ENCODE peak calls at places on chromosomes 1 and 21, in four cellular contexts. A is body of pancreas, F is ovary, K is mucosa of descending colon. Q is an unnamed sample.

GRCh38 chr1:175978926-175979325 is 228.2 kb downstream of the COP1 start:
- DNase-seq in A (no peak), F (no peak), K (no peak), Q (no peak)

GRCh38 chr1:53541263-53541625 is 82.0 kb downstream of the DMRTB1 start:
- DNase-seq in A (no peak), F (no peak), K (no peak), Q (no peak)

GRCh38 chr1:188761226-188761625 is 1716.4 kb downstream of the BRINP3 start:
- DNase-seq in A (no peak), F (no peak), K (no peak), Q (no peak)

GRCh38 chr1:187894349-187894748 is 1065.6 kb downstream of the PLA2G4A start:
- DNase-seq in A (no peak), F (no peak), K (no peak), Q (no peak)

GRCh38 chr21:16708431-16708830 is 804.4 kb upstream of the CXADR start:
- DNase-seq in A (no peak), F (no peak), K (no peak), Q (no peak)

GRCh38 chr21:44700101-44701022 is 3.4 kb downstream of the KRTAP10-12 start:
- DNase-seq in A (no peak), F (no peak), K (no peak), Q (no peak)

GRCh38 chr1:198903203-198903602 is 264.4 kb downstream of the PTPRC start:
- DNase-seq in A (peak), F (no peak), K (no peak), Q (no peak)

GRCh38 chr1:64983110-64983509 is 16.8 kb upstream of the JAK1 start:
- DNase-seq in A (no peak), F (no peak), K (no peak), Q (no peak)

GRCh38 chr1:217525773-217526490 is 105.0 kb downstream of the GPATCH2 start:
- DNase-seq in A (no peak), F (no peak), K (no peak), Q (no peak)

GRCh38 chr1:113751114-113751513 is 8.2 kb downstream of the PHTF1 start:
- DNase-seq in A (no peak), F (no peak), K (no peak), Q (no peak)

GRCh38 chr1:40708750-40709099 is 17.2 kb downstream of the NFYC start:
- DNase-seq in A (no peak), F (no peak), K (no peak), Q (no peak)

GRCh38 chr1:15714438-15715136 is 21.5 kb upstream of the SLC25A34 start:
- DNase-seq in A (no peak), F (peak), K (no peak), Q (no peak)

GRCh38 chr1:243798726-243799125 is 51.3 kb downstream of the AKT3 start:
- DNase-seq in A (no peak), F (no peak), K (no peak), Q (no peak)

GRCh38 chr1:179814513-179814838 is 63.1 kb downstream of the TOR1AIP2 start:
- DNase-seq in A (no peak), F (no peak), K (no peak), Q (no peak)

GRCh38 chr1:21564521-21565095 is 55.4 kb downstream of the ALPL start:
- DNase-seq in A (no peak), F (no peak), K (no peak), Q (no peak)

GRCh38 chr1:106439475-106439874 is 617.0 kb upstream of the PRMT6 start:
- DNase-seq in A (no peak), F (no peak), K (no peak), Q (no peak)

GRCh38 chr1:159188375-159188788 is 16.3 kb upstream of the ACKR1 start:
- DNase-seq in A (peak), F (peak), K (peak), Q (peak)
- H3K4me3 ChIP-seq in A (no peak), F (peak), K (no peak), Q (peak)

DNA sequence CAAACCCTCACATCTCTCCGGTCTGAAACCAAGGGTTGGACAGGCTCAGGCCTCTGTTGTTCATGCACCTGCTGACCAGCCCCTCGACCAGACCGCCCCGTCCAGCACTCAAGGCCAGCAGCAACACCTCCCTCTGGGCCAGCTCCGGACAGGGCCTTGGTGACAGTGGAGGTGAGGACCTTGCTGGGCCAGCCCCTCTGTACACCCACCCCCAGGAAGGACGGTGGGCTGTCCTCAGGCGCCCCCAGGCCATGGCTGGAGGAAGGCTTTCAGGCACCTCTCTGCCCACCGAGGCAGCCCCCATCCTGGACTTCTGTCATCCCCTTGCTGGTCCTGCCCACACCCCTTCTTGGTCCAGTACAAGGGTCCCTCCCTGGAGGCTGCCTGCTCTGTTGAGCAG is 48.6 kb downstream of the MEGF6 start:
- DNase-seq in A (no peak), F (no peak), K (no peak), Q (no peak)
- TF ChIP-seq CTCF in A (no peak), F (no peak), K (no peak), Q (no peak)

GRCh38 chr1:45552309-45552708 is 1.7 kb downstream of the AKR1A1 start:
- DNase-seq in A (peak), F (no peak), K (no peak), Q (no peak)
- H3K4me3 ChIP-seq in A (no peak), F (no peak), K (no peak), Q (peak)

GRCh38 chr21:33890187-33890586 is 25.4 kb downstream of the ATP5PO start:
- DNase-seq in A (no peak), F (no peak), K (no peak), Q (no peak)

GRCh38 chr21:33893917-33894316 is 21.7 kb downstream of the ATP5PO start:
- DNase-seq in A (no peak), F (no peak), K (no peak), Q (no peak)

GRCh38 chr21:33894736-33895288 is 20.8 kb downstream of the ATP5PO start:
- DNase-seq in A (peak), F (peak), K (peak), Q (peak)

GRCh38 chr21:33895356-33895755 is 20.2 kb downstream of the ATP5PO start:
- DNase-seq in A (no peak), F (no peak), K (no peak), Q (no peak)

DNA sequence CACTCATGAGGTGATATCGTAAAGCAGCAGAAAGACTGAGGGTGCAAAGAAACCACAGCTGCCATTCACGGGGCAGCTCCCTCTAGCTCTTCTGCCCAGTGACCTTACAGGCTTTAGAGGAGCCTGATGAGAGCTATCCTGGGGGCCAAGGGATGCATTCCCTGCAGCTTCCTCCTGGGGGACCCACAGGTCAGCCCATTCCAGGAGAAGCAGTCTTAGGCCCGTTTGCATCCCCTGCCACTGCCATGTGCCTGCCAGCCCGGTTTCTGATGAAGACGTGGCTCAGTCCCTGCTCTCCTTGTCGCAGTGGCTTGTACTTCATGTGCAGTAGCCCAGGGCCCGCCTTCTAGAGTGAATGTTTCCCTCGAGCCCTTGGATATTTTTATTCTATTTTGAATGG is 22.8 kb downstream of the ATP5PO start:
- DNase-seq in A (no peak), F (no peak), K (no peak), Q (no peak)
- TF ChIP-seq CTCF in A (no peak), F (no peak), K (no peak), Q (no peak)

DNA sequence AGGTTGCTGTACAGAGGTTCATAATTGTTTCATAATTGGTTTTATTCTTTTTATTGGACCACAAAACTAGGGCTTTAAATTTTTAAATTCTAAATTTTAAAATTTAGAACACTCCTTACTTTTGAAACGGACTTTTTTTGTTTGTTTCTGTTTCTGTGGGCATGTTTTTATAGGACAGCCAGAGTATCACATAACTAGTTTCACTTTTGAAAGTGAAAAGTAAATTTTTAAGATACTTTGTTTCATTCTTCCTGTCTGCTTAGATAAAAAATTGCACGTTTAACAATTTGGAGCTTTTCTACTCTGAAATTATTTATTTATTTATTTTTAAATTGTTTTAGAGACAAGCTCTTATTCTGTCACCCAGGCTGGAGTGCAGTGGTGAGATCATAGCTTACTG is 29.7 kb downstream of the MDM4 start:
- DNase-seq in A (no peak), F (no peak), K (no peak), Q (no peak)
- H3K4me3 ChIP-seq in A (no peak), F (no peak), K (no peak), Q (peak)

GRCh38 chr21:34670220-34670961 is 1.6 kb downstream of the CLIC6 start:
- DNase-seq in A (no peak), F (peak), K (peak), Q (peak)
- TF ChIP-seq CTCF in A (no peak), F (no peak), K (no peak), Q (peak)

GRCh38 chr1:200099040-200099439 is 71.5 kb downstream of the NR5A2 start:
- DNase-seq in A (peak), F (peak), K (no peak), Q (no peak)

GRCh38 chr1:200095057-200095577 is 67.6 kb downstream of the NR5A2 start:
- DNase-seq in A (no peak), F (no peak), K (no peak), Q (no peak)

DNA sequence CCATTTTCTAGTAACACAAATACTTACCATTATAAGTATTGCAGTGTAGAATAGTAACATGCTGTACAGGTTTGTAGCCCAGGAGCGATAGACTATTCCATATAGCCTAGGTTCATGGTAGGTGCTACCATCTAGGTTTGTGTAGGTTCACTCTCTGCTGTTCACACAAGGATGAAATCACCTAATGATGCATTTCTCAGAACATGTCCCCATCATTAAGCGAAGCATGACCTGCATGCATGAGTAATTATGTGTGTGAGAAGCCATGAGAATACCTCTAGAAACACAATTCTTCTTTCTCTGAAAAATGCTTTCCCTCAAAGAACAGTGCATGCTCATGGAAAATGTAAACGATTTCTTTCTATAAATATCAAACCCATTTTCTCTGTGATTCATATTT is 69.3 kb downstream of the NR5A2 start:
- DNase-seq in A (no peak), F (no peak), K (no peak), Q (no peak)
- H3K4me3 ChIP-seq in A (no peak), F (no peak), K (no peak), Q (no peak)

GRCh38 chr1:38846210-38846609 is 13.4 kb downstream of the RRAGC start:
- DNase-seq in A (no peak), F (no peak), K (no peak), Q (no peak)
- TF ChIP-seq CTCF in A (no peak), F (no peak), K (no peak), Q (no peak)

GRCh38 chr1:186681136-186681535 is 913 bp upstream of the PTGS2 start:
- DNase-seq in A (no peak), F (no peak), K (no peak), Q (no peak)
- H3K4me3 ChIP-seq in A (no peak), F (peak), K (no peak), Q (peak)

Q was measured in GM06990.